ENCODE peak calls at places on chromosomes 4 and X, in seven cellular contexts. D is activated CD8-positive, alpha-beta T cell treated with anti-CD3 and anti-CD28 coated beads for 36 hours; Q is cardiac fibroblast; G is fibroblast of gingiva; T is stimulated activated CD8-positive, alpha-beta memory T cell treated with anti-CD3 and anti-CD28 coated beads, Interleukin-4, amount 100 ng/mL, for 24 hours; H is left cardiac atrium; C is lower lobe of right lung. B is an unnamed sample.

GRCh38 chrX:39327255-39327654 is 526.0 kb downstream of the MID1IP1 start:
- DNase-seq in G (no peak), C (no peak), D (peak; percentile 68), T (no peak), H (no peak), Q (no peak), B (no peak)

GRCh38 chr4:144819591-144819990 is 173.6 kb downstream of the HHIP start:
- DNase-seq in G (no peak), D (no peak), T (no peak), H (no peak), C (no peak), Q (no peak), B (no peak)

GRCh38 chrX:50281253-50281652 is 76.7 kb downstream of the CCNB3 start:
- DNase-seq in T (no peak), Q (no peak), D (no peak), H (no peak), C (no peak), G (no peak), B (no peak)

GRCh38 chr4:37682701-37683401 is 3.3 kb downstream of the RELL1 start:
- DNase-seq in G (no peak), Q (no peak), H (no peak), C (no peak), D (peak; percentile 51), T (no peak), B (no peak)

GRCh38 chr4:173169178-173169427 is 492 bp downstream of the GALNT7 start:
- DNase-seq in T (no peak), C (no peak), D (no peak), G (no peak), Q (no peak), H (no peak), B (no peak)

GRCh38 chr4:119394826-119395225 is 72.9 kb upstream of the FABP2 start:
- DNase-seq in H (no peak), T (no peak), D (no peak), Q (no peak), G (no peak), C (no peak), B (no peak)

GRCh38 chr4:150395872-150396271 is 186.1 kb upstream of the MAB21L2 start:
- DNase-seq in C (no peak), D (peak; percentile 57), Q (no peak), H (no peak), G (no peak), T (no peak), B (no peak)

GRCh38 chrX:40090050-40090804 is 7.5 kb downstream of the BCOR start:
- DNase-seq in H (peak; percentile 63), D (peak; percentile 22), Q (peak; percentile 40), T (no peak), C (peak; percentile 54), G (no peak), B (no peak)

GRCh38 chr4:29423836-29424721 is 1296.1 kb upstream of the PCDH7 start:
- DNase-seq in T (no peak), Q (peak; percentile 28), C (no peak), G (no peak), D (no peak), H (no peak), B (peak; percentile 85)

GRCh38 chr4:5956285-5957021 is 61.8 kb downstream of the C4orf50 start:
- DNase-seq in Q (no peak), H (no peak), C (no peak), T (no peak), D (no peak), G (no peak), B (no peak)

GRCh38 chr4:124777007-124777406 is 64.5 kb upstream of the ANKRD50 start:
- DNase-seq in G (peak; percentile 41), Q (no peak), D (no peak), H (no peak), T (no peak), C (no peak), B (no peak)

GRCh38 chr4:149999485-150000074 is 78.7 kb upstream of the DCLK2 start:
- DNase-seq in G (peak; percentile 76), T (no peak), H (peak; percentile 25), D (no peak), Q (peak; percentile 88), C (no peak), B (peak; percentile 84)

GRCh38 chr4:123364906-123365305 is 31.7 kb upstream of the SPRY1 start:
- DNase-seq in Q (no peak), G (no peak), T (no peak), D (no peak), C (no peak), H (no peak), B (no peak)

GRCh38 chr4:122666527-122667245 is 45.8 kb upstream of the IL21 start:
- DNase-seq in H (no peak), Q (peak; percentile 89), C (no peak), D (peak; percentile 32), T (no peak), G (peak; percentile 92), B (peak; percentile 91)

GRCh38 chr4:6177587-6178197 is 22.7 kb downstream of the JAKMIP1 start:
- DNase-seq in D (peak; percentile 76), T (peak; percentile 27), G (no peak), Q (no peak), H (no peak), C (no peak), B (no peak)

GRCh38 chrX:26722666-26723428 is 506.9 kb downstream of the MAGEB5 start:
- DNase-seq in D (no peak), T (no peak), H (no peak), G (no peak), Q (no peak), C (no peak), B (no peak)

GRCh38 chrX:13721819-13722527 is 12.4 kb downstream of the TRAPPC2 start:
- DNase-seq in H (no peak), C (no peak), Q (peak; percentile 58), D (no peak), G (peak; percentile 58), T (no peak), B (peak; percentile 71)

GRCh38 chr4:46491455-46491854 is 101.5 kb upstream of the GABRA2 start:
- DNase-seq in G (no peak), Q (no peak), C (no peak), D (no peak), T (no peak), H (no peak), B (no peak)

GRCh38 chr4:74331252-74331651 is 23.0 kb downstream of the EPGN start:
- DNase-seq in C (no peak), D (no peak), G (no peak), H (no peak), T (no peak), Q (no peak), B (no peak)

GRCh38 chr4:73197220-73197619 is 61.4 kb downstream of the ANKRD17 start:
- DNase-seq in D (no peak), H (no peak), C (no peak), G (peak; percentile 25), Q (peak; percentile 20), T (no peak), B (peak; percentile 62)

GRCh38 chrX:136262812-136263315 is 11.7 kb upstream of the MAP7D3 start:
- DNase-seq in D (no peak), H (no peak), T (no peak), Q (no peak), C (no peak), G (no peak), B (no peak)

GRCh38 chr4:74547042-74547441 is 102.1 kb downstream of the AREG start:
- DNase-seq in T (no peak), Q (no peak), G (no peak), D (no peak), C (no peak), H (no peak), B (no peak)

GRCh38 chrX:41670108-41670507 is 18.7 kb upstream of the GPR34 start:
- DNase-seq in H (no peak), T (no peak), Q (no peak), G (no peak), D (no peak), C (no peak), B (no peak)

GRCh38 chr4:48683784-48684666 is 96.1 kb downstream of the FRYL start:
- DNase-seq in Q (no peak), D (no peak), H (no peak), G (no peak), C (no peak), T (no peak), B (no peak)

GRCh38 chr4:142080960-142081359 is 444.6 kb downstream of the IL15 start:
- DNase-seq in H (no peak), G (no peak), D (no peak), T (no peak), C (no peak), Q (peak; percentile 60), B (no peak)

GRCh38 chr4:32560306-32560705 is 1840.1 kb downstream of the PCDH7 start:
- DNase-seq in H (no peak), Q (peak; percentile 90), T (no peak), D (no peak), G (peak; percentile 73), C (no peak), B (peak; percentile 88)

GRCh38 chr4:89590102-89590501 is 246.9 kb downstream of the SNCA start:
- DNase-seq in C (no peak), Q (no peak), T (no peak), H (no peak), D (no peak), G (no peak), B (no peak)

GRCh38 chr4:82360298-82361177 is 13.3 kb downstream of the HNRNPD start:
- DNase-seq in Q (peak; percentile 33), H (no peak), T (no peak), C (no peak), D (no peak), G (peak; percentile 8), B (peak; percentile 79)

GRCh38 chrX:72296991-72297390 is 8.7 kb downstream of the CITED1 start:
- DNase-seq in Q (no peak), D (no peak), H (no peak), G (peak; percentile 15), T (no peak), C (no peak), B (no peak)

GRCh38 chrX:135984220-135984619 is 1.0 kb upstream of the SLC9A6 start:
- DNase-seq in Q (no peak), G (no peak), H (no peak), T (no peak), D (no peak), C (no peak), B (no peak)

GRCh38 chr4:123265443-123265842 is 131.2 kb upstream of the SPRY1 start:
- DNase-seq in G (no peak), D (no peak), H (no peak), Q (no peak), T (no peak), C (no peak), B (no peak)

GRCh38 chrX:10832103-10832502 is 211.7 kb upstream of the MID1 start:
- DNase-seq in G (peak; percentile 34), D (no peak), T (no peak), C (no peak), H (no peak), Q (no peak), B (no peak)

GRCh38 chrX:33307954-33308353 is 96.6 kb upstream of the DMD start:
- DNase-seq in H (no peak), Q (peak; percentile 22), G (peak; percentile 1), D (no peak), T (no peak), C (no peak), B (no peak)

GRCh38 chr4:72531768-72532290 is 37.2 kb downstream of the ADAMTS3 start:
- DNase-seq in H (no peak), G (no peak), D (no peak), C (no peak), Q (no peak), T (no peak), B (no peak)

GRCh38 chr4:26583538-26583864 is 383 bp upstream of the TBC1D19 start:
- DNase-seq in D (no peak), H (no peak), C (no peak), Q (no peak), G (no peak), T (no peak), B (no peak)

GRCh38 chr4:61294001-61294400 is 93.9 kb downstream of the ADGRL3 start:
- DNase-seq in D (no peak), Q (no peak), T (no peak), C (no peak), G (no peak), H (no peak), B (no peak)

GRCh38 chrX:12447448-12448154 is 309.3 kb downstream of the FRMPD4 start:
- DNase-seq in C (no peak), H (no peak), T (no peak), G (peak; percentile 8), D (no peak), Q (peak; percentile 83), B (peak; percentile 76)

B was measured in adipocyte.